ENCODE peak calls at places on chromosomes 11 and 22, in seven cellular contexts. H is mucosa of descending colon, I is HFF-Myc, E is chondrocyte, D is PC-9, C is HL-60, R is spleen. W is an unnamed sample.

GRCh38 chr11:126140932-126141291 is 70.5 kb downstream of the RPUSD4 start:
- DNase-seq in R (peak), D (no peak), H (no peak), C (no peak), E (peak), I (peak), W (no peak)

GRCh38 chr22:38176170-38176741 is 5.4 kb downstream of the PLA2G6 start:
- DNase-seq in C (peak), D (no peak), E (no peak), H (peak), I (peak), R (peak), W (peak)

GRCh38 chr11:65366340-65366773 is 11.8 kb downstream of the TIGD3 start:
- DNase-seq in D (peak), E (no peak), H (no peak), R (no peak), I (peak), C (no peak), W (peak)

GRCh38 chr11:64854534-64855502 is 10.4 kb upstream of the CDC42BPG start:
- DNase-seq in R (peak), C (no peak), E (peak), D (peak), I (peak), H (peak), W (peak)

GRCh38 chr11:130712480-130712879 is 203.8 kb downstream of the SNX19 start:
- DNase-seq in H (no peak), C (no peak), E (no peak), R (no peak), I (no peak), D (no peak), W (no peak)

GRCh38 chr11:69694781-69695180 is 9.0 kb downstream of the FGF19 start:
- DNase-seq in R (peak), H (no peak), E (no peak), I (no peak), D (peak), C (no peak), W (no peak)

GRCh38 chr11:124746621-124747243 is 5.3 kb downstream of the VSIG2 start:
- DNase-seq in C (peak), H (peak), I (peak), D (peak), R (peak), E (no peak), W (peak)

GRCh38 chr11:122375687-122376399 is 259.8 kb upstream of the BLID start:
- DNase-seq in D (no peak), E (no peak), H (no peak), R (no peak), C (peak), I (no peak), W (no peak)

GRCh38 chr22:47162865-47163264 is 400.4 kb downstream of the TBC1D22A start:
- DNase-seq in D (no peak), I (no peak), R (peak), H (no peak), E (peak), C (no peak), W (no peak)

GRCh38 chr22:45526263-45526662 is 23.6 kb downstream of the FBLN1 start:
- DNase-seq in C (no peak), H (no peak), E (no peak), I (no peak), R (no peak), D (no peak), W (no peak)

GRCh38 chr11:111718436-111719325 is 47.5 kb downstream of the PPP2R1B start:
- DNase-seq in E (no peak), H (no peak), C (no peak), I (no peak), R (no peak), D (peak), W (peak)

GRCh38 chr11:104526006-104526405 is 362.1 kb upstream of the PDGFD start:
- DNase-seq in C (no peak), E (no peak), H (no peak), D (no peak), I (no peak), R (no peak), W (no peak)

GRCh38 chr11:11265994-11266606 is 87.0 kb downstream of the CSNK2A3 start:
- DNase-seq in C (peak), D (no peak), I (no peak), H (no peak), E (no peak), R (no peak), W (peak)

GRCh38 chr22:21568207-21569075 is 927 bp downstream of the UBE2L3 start:
- DNase-seq in R (peak), H (peak), D (no peak), E (no peak), I (no peak), C (peak), W (peak)

GRCh38 chr11:124865181-124865901 is at the start of gene ROBO3:
- DNase-seq in I (no peak), H (no peak), E (no peak), C (no peak), D (no peak), R (no peak), W (no peak)

GRCh38 chr11:100789500-100789899 is 102.4 kb downstream of the ARHGAP42 start:
- DNase-seq in I (no peak), R (no peak), C (no peak), D (no peak), E (no peak), H (no peak), W (no peak)

GRCh38 chr22:45876136-45877035 is 100.6 kb downstream of the WNT7B start:
- DNase-seq in E (no peak), R (peak), C (no peak), I (no peak), H (no peak), D (no peak), W (no peak)

DNA sequence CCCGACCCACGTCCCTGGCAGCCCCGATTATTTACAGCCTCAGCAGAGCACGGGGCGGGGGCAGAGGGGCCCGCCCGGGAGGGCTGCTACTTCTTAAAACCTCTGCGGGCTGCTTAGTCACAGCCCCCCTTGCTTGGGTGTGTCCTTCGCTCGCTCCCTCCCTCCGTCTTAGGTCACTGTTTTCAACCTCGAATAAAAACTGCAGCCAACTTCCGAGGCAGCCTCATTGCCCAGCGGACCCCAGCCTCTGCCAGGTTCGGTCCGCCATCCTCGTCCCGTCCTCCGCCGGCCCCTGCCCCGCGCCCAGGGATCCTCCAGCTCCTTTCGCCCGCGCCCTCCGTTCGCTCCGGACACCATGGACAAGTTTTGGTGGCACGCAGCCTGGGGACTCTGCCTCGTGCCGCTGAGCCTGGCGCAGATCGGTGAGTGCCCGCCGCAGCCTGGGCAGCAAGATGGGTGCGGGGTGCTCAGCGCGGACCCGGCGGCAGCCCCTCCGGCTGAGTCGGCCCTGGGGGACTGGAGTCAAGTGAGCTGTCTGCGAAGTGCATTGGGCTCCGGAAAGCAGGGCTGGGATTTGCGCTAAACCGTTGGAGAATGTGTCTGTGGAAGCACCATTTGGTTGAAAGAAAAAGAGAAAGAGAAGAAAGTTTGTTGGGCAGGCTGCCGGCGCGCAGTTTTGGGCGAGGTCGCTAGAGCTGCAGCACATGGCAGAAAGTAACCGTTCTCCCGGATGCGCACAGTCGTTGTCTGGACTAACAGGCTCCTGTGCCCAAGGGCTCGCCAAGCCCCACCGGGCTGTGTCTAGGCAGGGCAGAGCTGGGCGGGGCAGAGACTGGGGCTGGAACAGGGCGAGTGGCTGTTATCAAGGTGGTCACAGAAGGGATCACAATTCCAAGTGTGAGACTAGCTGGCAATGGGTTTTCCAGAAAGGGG is at the start of gene CD44:
- DNase-seq in D (peak), H (peak), C (no peak), E (no peak), R (peak), I (peak), W (peak)
- TF ChIP-seq CTCF in D (no peak), H (no peak), C (no peak), E (no peak), R (no peak), I (no peak), W (no peak)

DNA sequence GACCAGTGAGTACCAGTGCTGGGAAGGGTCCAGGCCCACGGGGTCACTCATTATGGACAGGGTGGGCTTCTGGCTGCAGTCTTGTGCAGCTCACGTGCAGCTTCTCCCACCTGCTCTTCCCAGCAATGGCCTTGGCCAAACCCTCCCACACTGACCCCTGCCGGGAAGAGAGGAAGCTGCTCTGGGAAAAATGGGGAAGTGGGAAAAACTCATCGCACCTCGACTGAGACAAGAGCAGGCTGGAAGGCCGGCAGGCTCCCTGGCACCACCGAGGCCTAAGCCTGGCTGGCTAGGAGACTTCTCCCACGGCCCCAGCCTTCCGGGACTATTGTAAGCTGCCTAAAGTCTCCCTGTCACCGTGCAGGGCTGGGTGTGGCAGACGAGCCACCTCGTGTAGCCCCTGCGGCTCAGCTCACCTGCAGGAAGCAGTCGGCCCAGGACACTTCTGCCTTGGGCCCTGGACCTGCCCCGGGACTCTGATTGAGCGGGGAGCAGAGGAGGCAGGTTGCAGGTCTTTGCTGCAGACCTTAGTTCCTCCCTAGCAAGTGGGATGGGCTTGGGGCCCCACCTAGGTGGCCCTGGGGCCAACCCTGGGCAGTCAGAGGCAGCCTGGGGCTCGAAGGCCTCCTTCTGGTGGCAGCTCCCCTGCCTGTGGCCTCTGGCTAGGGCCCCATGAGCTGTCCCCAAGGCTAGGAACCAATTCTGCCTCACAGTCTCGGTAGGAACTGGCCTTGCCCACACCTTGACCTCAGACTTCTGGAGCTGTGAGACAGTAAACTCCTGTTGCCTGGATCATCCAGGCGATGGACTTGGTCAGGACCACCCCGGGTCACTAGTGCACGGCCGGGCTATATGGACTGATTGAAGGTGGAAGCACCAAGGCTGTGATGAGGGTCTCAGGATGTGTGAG is 23.1 kb downstream of the MRGPRG start:
- DNase-seq in I (no peak), C (no peak), H (no peak), E (no peak), D (no peak), R (peak), W (peak)
- TF ChIP-seq CTCF in I (peak), C (no peak), H (no peak), E (peak), D (no peak), R (no peak), W (peak)

GRCh38 chr11:18522388-18522787 is 4.4 kb downstream of the TSG101 start:
- DNase-seq in R (no peak), E (no peak), I (no peak), H (no peak), D (no peak), C (no peak), W (peak)
- TF ChIP-seq CTCF in R (no peak), E (no peak), I (peak), H (no peak), D (peak), C (no peak), W (peak)

DNA sequence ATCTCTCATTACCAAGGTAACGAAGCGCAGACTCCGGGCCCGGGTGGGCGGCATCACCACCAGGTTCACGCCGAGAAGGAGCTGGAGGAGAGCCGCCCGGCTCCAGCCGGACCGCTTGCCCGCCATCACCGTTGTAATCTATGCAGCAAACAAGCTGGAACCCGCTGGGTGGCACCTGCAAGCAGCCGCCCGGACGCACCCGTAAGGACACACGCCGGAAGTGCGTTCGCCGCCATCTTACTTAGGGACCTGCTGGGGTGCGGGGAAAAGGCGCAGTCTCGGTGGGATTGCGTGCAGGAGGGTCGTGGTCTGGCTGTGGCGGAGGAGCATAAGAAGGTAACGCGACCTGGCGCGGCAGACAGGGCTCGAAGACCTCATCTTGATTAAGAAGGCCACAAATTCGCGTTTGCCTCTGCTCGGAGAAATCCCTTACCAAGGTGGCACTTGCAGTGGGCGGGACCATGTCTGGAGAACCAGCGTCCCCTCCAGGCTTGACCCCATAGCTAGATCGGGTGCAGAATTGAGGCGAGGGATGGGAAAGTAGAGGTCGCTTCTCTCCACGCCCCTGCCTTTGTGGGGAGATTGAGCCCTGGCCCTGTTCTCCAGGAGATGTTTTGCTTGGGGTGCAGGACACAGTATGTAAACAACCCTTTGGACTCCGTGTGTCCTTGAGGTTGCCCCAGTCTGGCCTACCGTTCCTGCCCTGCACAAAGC is at the start of gene ACP2:
- DNase-seq in C (peak), H (peak), E (no peak), I (peak), D (peak), R (peak), W (peak)
- TF ChIP-seq CTCF in C (peak), H (no peak), E (peak), I (peak), D (no peak), R (no peak), W (no peak)

DNA sequence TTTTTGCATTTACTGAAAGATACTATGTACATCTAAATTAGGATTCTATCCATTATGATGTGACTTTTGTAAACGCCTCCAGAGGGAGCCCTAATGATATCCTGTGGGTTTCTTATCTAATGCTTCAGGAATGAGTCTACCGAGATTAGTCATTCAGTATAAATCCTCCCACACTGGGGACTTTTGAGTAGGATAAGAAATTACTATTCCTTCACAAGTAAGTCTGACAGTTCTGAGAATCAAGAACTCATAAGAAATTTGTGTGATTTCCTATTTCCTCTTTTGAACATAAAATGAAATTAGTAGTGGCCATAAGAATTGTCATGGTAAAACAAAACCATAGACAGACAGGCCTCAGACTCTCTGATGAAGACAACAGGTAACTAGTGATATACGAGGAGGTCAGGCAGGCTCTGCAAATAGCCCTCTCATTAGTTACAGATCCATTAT is 10.0 kb upstream of the OR5M1 start:
- DNase-seq in C (no peak), E (no peak), H (no peak), I (peak), D (peak), R (no peak), W (peak)
- TF ChIP-seq CTCF in C (peak), E (peak), H (no peak), I (no peak), D (peak), R (no peak), W (peak)

DNA sequence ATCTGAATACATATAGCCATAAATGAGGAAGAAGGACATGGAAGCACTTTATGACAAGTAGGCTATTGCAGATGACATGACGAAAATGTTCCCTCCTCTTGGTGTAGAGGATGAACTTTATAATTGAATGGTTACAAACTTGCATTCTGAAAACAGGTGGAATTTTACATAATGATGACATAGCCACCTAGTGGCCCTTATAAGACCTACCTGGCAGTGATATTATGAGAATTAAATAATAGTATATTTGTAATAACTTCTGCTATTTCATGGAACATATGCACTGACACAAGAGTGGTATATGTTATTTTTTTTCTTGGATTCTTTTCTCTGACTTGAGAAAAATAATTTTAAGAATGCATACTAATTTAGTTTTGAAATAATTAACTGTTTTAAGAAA is 22.9 kb downstream of the TRIM22 start:
- DNase-seq in D (no peak), I (no peak), E (no peak), H (no peak), R (no peak), C (no peak), W (no peak)
- TF ChIP-seq CTCF in D (peak), I (no peak), E (peak), H (no peak), R (no peak), C (no peak), W (no peak)

DNA sequence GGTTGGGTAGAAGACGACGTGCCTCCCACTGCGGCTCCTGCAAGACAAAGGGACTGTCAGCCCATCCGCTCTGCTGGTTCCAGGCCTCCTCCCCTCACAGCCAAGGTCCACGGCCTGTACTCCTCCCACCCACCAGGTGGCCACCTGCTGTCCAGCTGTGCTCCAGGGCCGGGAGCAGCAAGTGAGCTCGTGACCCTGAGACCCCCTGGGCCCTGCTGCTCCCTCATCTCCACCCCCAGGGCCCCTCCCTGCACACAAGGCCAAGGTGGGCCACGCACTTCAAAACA is 27.4 kb downstream of the TSPAN4 start:
- DNase-seq in D (no peak), I (no peak), C (no peak), H (no peak), E (no peak), R (no peak), W (no peak)
- TF ChIP-seq CTCF in D (peak), I (no peak), C (no peak), H (no peak), E (peak), R (no peak), W (peak)

GRCh38 chr11:18741783-18742182 is 15.8 kb upstream of the IGSF22 start:
- DNase-seq in C (no peak), R (no peak), D (no peak), H (no peak), E (no peak), I (no peak), W (no peak)
- TF ChIP-seq CTCF in C (no peak), R (no peak), D (no peak), H (no peak), E (peak), I (no peak), W (no peak)

W was measured in Calu3.